ENCODE peak calls at places on chromosomes 6 and 20, in five cellular contexts. One of them, this sample, is unnamed.

GRCh38 chr20:16528078-16528477 is 45.2 kb downstream of the KIF16B start:
- DNase-seq in astrocyte of the cerebellum: peak
- DNase-seq in HEK293T: no peak
- DNase-seq in Right ventricle myocardium superior: no peak
- DNase-seq in amygdala: no peak
- DNase-seq in this sample: no peak

GRCh38 chr6:106422551-106422950 is 62.0 kb downstream of the CRYBG1 start:
- DNase-seq in amygdala: no peak
- DNase-seq in HEK293T: no peak
- DNase-seq in Right ventricle myocardium superior: no peak
- DNase-seq in astrocyte of the cerebellum: no peak
- DNase-seq in this sample: no peak

GRCh38 chr6:11164717-11165646 is 53.5 kb upstream of the ERVFRD-1 start:
- DNase-seq in astrocyte of the cerebellum: no peak
- DNase-seq in HEK293T: no peak
- DNase-seq in amygdala: no peak
- DNase-seq in Right ventricle myocardium superior: no peak
- DNase-seq in this sample: no peak

GRCh38 chr6:699319-699718 is 6.4 kb upstream of the EXOC2 start:
- DNase-seq in amygdala: no peak
- DNase-seq in HEK293T: no peak
- DNase-seq in Right ventricle myocardium superior: no peak
- DNase-seq in astrocyte of the cerebellum: no peak
- DNase-seq in this sample: no peak

GRCh38 chr6:43893073-43893472 is 123.1 kb downstream of the VEGFA start:
- DNase-seq in HEK293T: no peak
- DNase-seq in amygdala: no peak
- DNase-seq in Right ventricle myocardium superior: no peak
- DNase-seq in astrocyte of the cerebellum: no peak
- DNase-seq in this sample: no peak

GRCh38 chr6:125869427-125869826 is 78.7 kb downstream of the NCOA7 start:
- DNase-seq in amygdala: peak
- DNase-seq in HEK293T: no peak
- DNase-seq in Right ventricle myocardium superior: peak
- DNase-seq in astrocyte of the cerebellum: no peak
- DNase-seq in this sample: no peak

GRCh38 chr6:118551063-118551672 is 3.1 kb downstream of the PLN start:
- DNase-seq in HEK293T: peak
- DNase-seq in astrocyte of the cerebellum: peak
- DNase-seq in Right ventricle myocardium superior: no peak
- DNase-seq in amygdala: no peak
- DNase-seq in this sample: no peak

GRCh38 chr6:158516098-158516497 is 43.8 kb upstream of the TMEM181 start:
- DNase-seq in astrocyte of the cerebellum: no peak
- DNase-seq in Right ventricle myocardium superior: no peak
- DNase-seq in HEK293T: no peak
- DNase-seq in amygdala: no peak
- DNase-seq in this sample: no peak

GRCh38 chr6:169684056-169684455 is 17.8 kb downstream of the WDR27 start:
- DNase-seq in HEK293T: no peak
- DNase-seq in astrocyte of the cerebellum: no peak
- DNase-seq in Right ventricle myocardium superior: no peak
- DNase-seq in amygdala: no peak
- DNase-seq in this sample: no peak

GRCh38 chr6:169957351-169957963 is 206.0 kb downstream of the ERMARD start:
- DNase-seq in Right ventricle myocardium superior: no peak
- DNase-seq in amygdala: no peak
- DNase-seq in astrocyte of the cerebellum: no peak
- DNase-seq in HEK293T: no peak
- DNase-seq in this sample: no peak

GRCh38 chr6:28474441-28475219 is 31.3 kb upstream of the ZSCAN23 start:
- DNase-seq in HEK293T: peak
- DNase-seq in Right ventricle myocardium superior: no peak
- DNase-seq in astrocyte of the cerebellum: peak
- DNase-seq in amygdala: no peak
- DNase-seq in this sample: peak

GRCh38 chr20:14583413-14583812 is 246.0 kb upstream of the FLRT3 start:
- DNase-seq in Right ventricle myocardium superior: no peak
- DNase-seq in HEK293T: no peak
- DNase-seq in astrocyte of the cerebellum: no peak
- DNase-seq in amygdala: no peak
- DNase-seq in this sample: no peak

GRCh38 chr20:31949877-31950646 is 1.8 kb downstream of the PDRG1 start:
- DNase-seq in amygdala: no peak
- DNase-seq in astrocyte of the cerebellum: no peak
- DNase-seq in HEK293T: no peak
- DNase-seq in Right ventricle myocardium superior: no peak
- DNase-seq in this sample: no peak

GRCh38 chr20:60512436-60512835 is 554.2 kb downstream of the CDH26 start:
- DNase-seq in astrocyte of the cerebellum: peak
- DNase-seq in amygdala: peak
- DNase-seq in Right ventricle myocardium superior: no peak
- DNase-seq in HEK293T: no peak
- DNase-seq in this sample: no peak

GRCh38 chr6:118678866-118679265 is 27.5 kb upstream of the CEP85L start:
- DNase-seq in Right ventricle myocardium superior: no peak
- DNase-seq in HEK293T: no peak
- DNase-seq in astrocyte of the cerebellum: peak
- DNase-seq in amygdala: no peak
- DNase-seq in this sample: no peak

GRCh38 chr20:17010181-17010580 is 216.7 kb upstream of the PCSK2 start:
- DNase-seq in HEK293T: no peak
- DNase-seq in amygdala: no peak
- DNase-seq in Right ventricle myocardium superior: no peak
- DNase-seq in astrocyte of the cerebellum: no peak
- DNase-seq in this sample: no peak

GRCh38 chr6:108711831-108712230 is 136.4 kb upstream of the ARMC2 start:
- DNase-seq in HEK293T: no peak
- DNase-seq in astrocyte of the cerebellum: no peak
- DNase-seq in amygdala: no peak
- DNase-seq in Right ventricle myocardium superior: no peak
- DNase-seq in this sample: no peak